ENCODE peak calls at places on chromosomes 2 and 18, in five cellular contexts. J, Q, H, P and D are unnamed samples.

GRCh38 chr2:160397530-160397865 is 96.1 kb downstream of the RBMS1 start:
- DNase-seq in H (no peak), J (no peak), P (peak), Q (no peak), D (no peak)

GRCh38 chr18:46856975-46857374 is 60.3 kb downstream of the PIAS2 start:
- DNase-seq in Q (no peak), J (no peak), P (peak), H (no peak), D (no peak)

GRCh38 chr2:156199588-156199987 is 132.9 kb downstream of the NR4A2 start:
- DNase-seq in Q (no peak), H (no peak), P (no peak), J (no peak), D (no peak)

GRCh38 chr18:5941869-5942268 is 46.5 kb upstream of the TMEM200C start:
- DNase-seq in J (no peak), H (no peak), P (peak), Q (no peak), D (no peak)

GRCh38 chr2:8103085-8103708 is 578.7 kb upstream of the ID2 start:
- DNase-seq in H (peak), J (no peak), Q (no peak), P (no peak), D (no peak)

GRCh38 chr2:197304556-197305011 is 6.0 kb downstream of the ANKRD44 start:
- DNase-seq in H (no peak), P (no peak), J (no peak), Q (no peak), D (no peak)

GRCh38 chr18:51051105-51051712 is 21.2 kb downstream of the SMAD4 start:
- DNase-seq in P (peak), H (peak), Q (no peak), J (no peak), D (no peak)

GRCh38 chr18:35282353-35282752 is 7.7 kb downstream of the ZSCAN30 start:
- DNase-seq in J (no peak), Q (no peak), P (no peak), H (peak), D (no peak)

GRCh38 chr2:31312898-31313297 is 78.9 kb downstream of the EHD3 start:
- DNase-seq in P (no peak), H (no peak), J (no peak), Q (no peak), D (no peak)

GRCh38 chr2:65430515-65431416 is 1.6 kb downstream of the SPRED2 start:
- DNase-seq in P (peak), H (peak), J (peak), Q (peak), D (peak)

GRCh38 chr18:42048150-42048549 is 93.1 kb downstream of the PIK3C3 start:
- DNase-seq in J (no peak), P (peak), H (peak), Q (no peak), D (no peak)

GRCh38 chr2:148508878-148509702 is 135.5 kb upstream of the EPC2 start:
- DNase-seq in H (peak), Q (peak), J (peak), P (peak), D (peak)
- H3K4me3 ChIP-seq in H (peak), Q (peak), J (peak), P (no peak), D (peak)

GRCh38 chr2:47025969-47026610 is 110.5 kb upstream of the MCFD2 start:
- DNase-seq in P (no peak), H (no peak), J (no peak), Q (peak), D (no peak)
- H3K27ac ChIP-seq in P (no peak), H (no peak), J (peak), Q (peak), D (no peak)

DNA sequence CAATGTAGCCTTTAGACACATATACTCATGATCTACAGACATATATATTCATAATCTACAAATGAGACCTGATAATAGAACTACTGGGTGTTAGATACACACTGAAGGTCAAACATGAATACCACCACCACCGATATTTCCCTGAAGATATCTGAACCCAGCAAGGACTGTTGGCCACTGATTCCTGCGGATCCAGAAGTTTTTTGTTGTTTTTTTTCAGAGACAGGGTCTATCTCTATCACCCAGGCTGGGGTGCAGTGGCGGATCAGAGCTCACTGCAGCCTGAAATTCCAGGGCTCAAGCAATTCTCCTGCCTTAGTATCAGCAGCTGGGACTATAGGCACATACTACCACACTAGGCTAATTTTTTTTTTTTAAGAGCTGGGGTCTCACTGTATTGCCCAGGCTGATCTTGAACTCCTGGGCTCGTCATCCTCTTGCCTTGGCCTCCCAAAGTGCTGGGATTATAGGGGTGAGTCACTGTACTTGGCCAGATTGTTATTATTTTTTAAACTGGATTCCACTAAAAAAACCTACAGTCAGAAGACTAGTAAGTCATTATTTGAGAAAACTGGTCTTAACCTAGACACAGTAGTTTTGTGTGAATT is 1.8 kb downstream of the METTL5 start:
- DNase-seq in Q (no peak), P (no peak), J (no peak), H (no peak), D (no peak)
- H3K4me3 ChIP-seq in Q (no peak), P (no peak), J (no peak), H (peak), D (peak)

DNA sequence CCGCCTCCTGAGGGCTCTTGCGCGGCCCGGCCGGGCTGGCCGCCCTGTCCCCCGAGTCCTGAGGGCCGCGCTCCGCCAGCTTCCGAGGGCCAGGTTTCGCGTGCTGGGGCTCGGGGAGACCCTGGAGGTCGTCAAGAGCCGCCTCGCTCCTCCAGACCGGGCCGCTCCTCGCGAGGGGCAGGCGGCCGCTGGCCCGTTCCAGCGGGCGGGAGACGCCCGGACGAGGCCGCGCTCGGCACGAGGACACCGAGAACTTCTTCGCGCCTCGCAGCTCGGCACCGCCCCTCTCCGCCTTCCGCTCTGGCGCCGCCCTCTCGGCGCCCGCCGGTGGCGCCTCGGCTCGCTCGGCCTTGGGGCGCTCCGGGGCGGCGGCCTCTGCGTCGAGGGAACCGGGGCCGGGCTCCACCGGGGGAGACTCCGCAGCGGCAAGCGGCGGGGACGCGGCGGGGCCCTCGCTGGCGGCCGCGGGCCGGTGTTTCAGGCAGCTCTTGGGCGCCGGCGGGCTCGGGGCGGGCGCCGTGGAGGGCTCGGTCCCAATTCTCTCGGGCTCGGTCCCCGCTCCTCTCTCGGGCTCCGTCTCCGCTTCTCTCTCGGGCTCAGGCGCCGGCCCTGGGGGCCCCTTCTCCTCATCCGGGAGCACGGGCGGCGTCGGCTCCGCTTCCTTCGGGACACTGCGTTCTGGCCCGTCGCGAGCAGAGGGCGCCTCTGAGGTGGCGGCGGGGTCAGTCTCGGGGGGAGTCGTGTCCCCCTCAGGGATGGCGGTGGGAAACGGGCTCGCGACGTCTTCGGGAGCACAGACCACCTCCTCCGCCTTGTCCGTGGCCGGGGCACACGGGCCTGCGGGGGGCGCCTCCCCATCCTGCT is 91.6 kb upstream of the MGAT4A start:
- DNase-seq in H (no peak), Q (peak), P (peak), J (peak), D (no peak)
- H3K27ac ChIP-seq in H (no peak), Q (peak), P (no peak), J (peak), D (peak)

GRCh38 chr18:21243041-21243431 is 1.0 kb downstream of the GREB1L start:
- DNase-seq in J (no peak), Q (no peak), P (peak), H (no peak), D (no peak)
- H3K4me3 ChIP-seq in J (peak), Q (peak), P (no peak), H (no peak), D (peak)

GRCh38 chr2:171310889-171311288 is 122.9 kb downstream of the METTL8 start:
- DNase-seq in Q (no peak), H (peak), J (no peak), P (no peak), D (no peak)
- H3K27ac ChIP-seq in Q (no peak), H (no peak), J (no peak), P (no peak), D (no peak)

GRCh38 chr2:240589381-240589780 is 2.8 kb downstream of the CAPN10 start:
- DNase-seq in H (no peak), Q (peak), P (no peak), J (peak), D (no peak)

GRCh38 chr2:240586919-240587800 is 626 bp downstream of the CAPN10 start:
- DNase-seq in Q (no peak), J (peak), P (peak), H (peak), D (no peak)

GRCh38 chr2:240589850-240590525 is 3.5 kb downstream of the CAPN10 start:
- DNase-seq in H (no peak), P (no peak), J (no peak), Q (peak), D (no peak)

GRCh38 chr2:240588006-240588655 is 1.6 kb downstream of the CAPN10 start:
- DNase-seq in J (no peak), P (no peak), Q (peak), H (no peak), D (no peak)

GRCh38 chr2:240588669-240589068 is 2.1 kb downstream of the CAPN10 start:
- DNase-seq in Q (peak), P (no peak), J (no peak), H (no peak), D (no peak)
- H3K4me3 ChIP-seq in Q (no peak), P (no peak), J (no peak), H (no peak), D (no peak)

DNA sequence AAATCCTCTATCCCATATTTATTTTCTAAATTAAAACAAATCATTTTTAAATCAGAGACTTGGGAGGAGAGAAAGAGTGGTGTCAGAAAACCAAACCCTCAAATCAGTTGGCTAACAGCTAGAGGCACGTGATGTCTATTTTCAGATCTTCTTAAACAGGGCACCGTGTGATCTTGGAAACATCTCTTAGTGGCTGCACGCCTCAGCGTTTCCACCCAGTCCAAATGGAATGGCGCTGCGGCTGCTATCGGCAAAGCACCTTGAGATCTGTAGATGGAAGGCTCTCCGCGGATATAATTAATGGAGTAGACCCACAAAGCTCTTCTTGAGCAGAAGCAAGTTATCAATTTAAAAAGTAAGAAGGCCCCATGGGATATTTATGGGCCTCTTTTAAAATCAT is 50.0 kb downstream of the NRP2 start:
- DNase-seq in H (no peak), Q (no peak), J (no peak), P (no peak), D (no peak)
- H3K27ac ChIP-seq in H (no peak), Q (no peak), J (no peak), P (no peak), D (no peak)

DNA sequence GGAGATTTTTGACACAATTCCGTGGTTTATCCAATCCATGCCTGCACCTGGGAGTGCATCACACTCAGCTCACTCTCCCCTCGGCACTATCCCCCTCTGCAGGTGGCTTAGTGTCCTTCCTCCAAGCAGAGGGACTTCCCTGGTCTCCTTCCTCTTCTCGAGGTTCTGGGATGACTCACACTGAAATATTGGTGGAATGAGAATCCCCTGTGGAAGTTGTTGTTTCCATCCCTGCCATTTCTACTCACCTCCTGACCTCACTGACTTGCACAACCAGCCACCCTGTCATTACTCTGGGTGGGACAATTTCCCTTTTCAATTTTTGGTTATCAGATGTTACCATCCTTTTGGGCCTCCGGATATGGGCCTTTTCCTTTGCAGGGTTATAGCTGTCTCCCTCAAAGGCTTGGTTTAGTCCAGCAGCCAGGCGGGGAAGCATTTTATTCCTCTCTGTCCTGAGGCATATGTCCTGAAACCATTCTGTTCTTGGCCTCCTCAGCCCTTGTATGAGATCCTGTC is 59.9 kb downstream of the PTPRM start:
- DNase-seq in H (peak), J (no peak), P (peak), Q (no peak), D (no peak)
- H3K4me3 ChIP-seq in H (peak), J (no peak), P (no peak), Q (no peak), D (no peak)

DNA sequence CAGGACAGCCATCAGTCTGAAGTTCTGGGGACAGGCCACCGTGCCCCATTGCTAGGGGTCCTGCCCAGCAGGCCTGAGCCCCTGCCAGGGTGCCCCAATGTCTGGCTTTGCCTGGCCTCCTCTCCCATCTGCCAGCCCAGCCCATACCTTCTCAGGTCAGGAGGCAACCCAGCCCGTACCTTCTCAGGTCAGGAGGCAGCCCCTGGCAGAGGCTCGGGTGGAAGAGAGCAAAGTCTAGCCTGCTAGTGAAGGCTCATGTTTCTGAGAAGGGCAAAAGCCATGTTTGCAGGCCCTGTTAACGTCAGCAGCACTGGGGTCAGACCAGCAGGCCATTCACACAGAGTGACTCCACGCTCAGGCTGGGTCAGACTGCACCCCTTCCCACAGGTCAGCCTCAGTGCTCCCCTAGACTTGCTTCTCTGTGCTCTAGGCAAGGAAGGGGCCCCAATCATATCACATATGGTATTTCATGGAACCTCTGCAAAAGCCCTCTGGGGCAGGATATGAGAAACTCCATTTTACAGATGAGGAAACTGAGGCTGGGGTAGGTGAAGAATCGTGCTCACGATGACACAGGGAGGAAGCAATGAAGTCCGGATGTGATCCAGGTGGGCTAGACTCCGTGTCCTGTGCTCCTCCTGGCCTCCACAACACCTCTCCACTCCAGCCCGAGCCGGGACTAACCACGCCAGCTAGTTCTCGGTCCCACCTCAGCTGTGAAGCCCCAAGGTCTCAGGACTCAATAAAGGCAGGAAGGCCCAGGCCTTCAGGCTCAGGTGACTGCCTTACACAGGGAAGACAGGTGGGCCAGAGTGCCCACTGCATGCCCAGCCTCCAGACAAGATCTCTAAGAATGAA is 9.5 kb downstream of the SDC1 start:
- DNase-seq in P (no peak), H (peak), Q (no peak), J (peak), D (no peak)
- H3K27ac ChIP-seq in P (no peak), H (peak), Q (no peak), J (no peak), D (no peak)